ENCODE peak calls at places on chromosomes 13 and 19, in nine cellular contexts. One of them, this sample, is unnamed.

GRCh38 chr13:105406551-105406950 is 1128.9 kb downstream of the EFNB2 start:
- DNase-seq in upper lobe of right lung: no peak
- DNase-seq in testis: no peak
- DNase-seq in IMR-90: no peak
- DNase-seq in left lung: no peak
- DNase-seq in DND-41: no peak
- DNase-seq in suprapubic skin: no peak
- DNase-seq in fibroblast of lung: no peak
- DNase-seq in PC-3: no peak
- DNase-seq in this sample: no peak

GRCh38 chr13:23467048-23467931 is 33.8 kb upstream of the SACS start:
- DNase-seq in fibroblast of lung: no peak
- DNase-seq in IMR-90: peak
- DNase-seq in PC-3: no peak
- DNase-seq in DND-41: no peak
- DNase-seq in left lung: no peak
- DNase-seq in upper lobe of right lung: no peak
- DNase-seq in testis: no peak
- DNase-seq in suprapubic skin: no peak
- DNase-seq in this sample: peak

GRCh38 chr19:36140289-36141038 is 598 bp downstream of the CAPNS1 start:
- DNase-seq in IMR-90: peak
- DNase-seq in fibroblast of lung: peak
- DNase-seq in testis: peak
- DNase-seq in DND-41: peak
- DNase-seq in suprapubic skin: peak
- DNase-seq in PC-3: peak
- DNase-seq in upper lobe of right lung: no peak
- DNase-seq in left lung: peak
- DNase-seq in this sample: peak

GRCh38 chr19:14089662-14090508 is 666 bp downstream of the SAMD1 start:
- DNase-seq in upper lobe of right lung: peak
- DNase-seq in PC-3: peak
- DNase-seq in fibroblast of lung: peak
- DNase-seq in suprapubic skin: no peak
- DNase-seq in DND-41: peak
- DNase-seq in left lung: peak
- DNase-seq in testis: no peak
- DNase-seq in IMR-90: peak
- DNase-seq in this sample: peak

GRCh38 chr13:99663185-99663825 is 162.0 kb downstream of the TM9SF2 start:
- DNase-seq in testis: no peak
- DNase-seq in IMR-90: no peak
- DNase-seq in DND-41: no peak
- DNase-seq in left lung: no peak
- DNase-seq in PC-3: no peak
- DNase-seq in fibroblast of lung: no peak
- DNase-seq in upper lobe of right lung: no peak
- DNase-seq in suprapubic skin: no peak
- DNase-seq in this sample: no peak

GRCh38 chr19:8001995-8002849 is 3.2 kb downstream of the ELAVL1 start:
- DNase-seq in fibroblast of lung: peak
- DNase-seq in IMR-90: peak
- DNase-seq in DND-41: peak
- DNase-seq in left lung: peak
- DNase-seq in upper lobe of right lung: peak
- DNase-seq in PC-3: peak
- DNase-seq in suprapubic skin: peak
- DNase-seq in testis: peak
- DNase-seq in this sample: peak

GRCh38 chr13:39417131-39417530 is 185.9 kb downstream of the LHFPL6 start:
- DNase-seq in suprapubic skin: no peak
- DNase-seq in PC-3: no peak
- DNase-seq in DND-41: no peak
- DNase-seq in IMR-90: no peak
- DNase-seq in fibroblast of lung: no peak
- DNase-seq in left lung: no peak
- DNase-seq in testis: no peak
- DNase-seq in upper lobe of right lung: no peak
- DNase-seq in this sample: peak

GRCh38 chr19:34508540-34508939 is 27.0 kb downstream of the WTIP start:
- DNase-seq in IMR-90: no peak
- DNase-seq in fibroblast of lung: no peak
- DNase-seq in upper lobe of right lung: peak
- DNase-seq in left lung: no peak
- DNase-seq in DND-41: no peak
- DNase-seq in suprapubic skin: no peak
- DNase-seq in PC-3: no peak
- DNase-seq in testis: peak
- DNase-seq in this sample: no peak

GRCh38 chr19:29831041-29831548 is 19.3 kb downstream of the CCNE1 start:
- DNase-seq in suprapubic skin: peak
- DNase-seq in IMR-90: no peak
- DNase-seq in PC-3: peak
- DNase-seq in left lung: no peak
- DNase-seq in testis: no peak
- DNase-seq in DND-41: peak
- DNase-seq in upper lobe of right lung: peak
- DNase-seq in fibroblast of lung: no peak
- DNase-seq in this sample: peak

GRCh38 chr13:113557013-113557412 is 27.5 kb upstream of the TFDP1 start:
- DNase-seq in suprapubic skin: peak
- DNase-seq in upper lobe of right lung: no peak
- DNase-seq in fibroblast of lung: no peak
- DNase-seq in testis: peak
- DNase-seq in DND-41: no peak
- DNase-seq in left lung: peak
- DNase-seq in PC-3: no peak
- DNase-seq in IMR-90: no peak
- DNase-seq in this sample: peak

GRCh38 chr13:80716610-80717081 is 375.7 kb upstream of the SPRY2 start:
- DNase-seq in DND-41: no peak
- DNase-seq in IMR-90: no peak
- DNase-seq in fibroblast of lung: no peak
- DNase-seq in testis: no peak
- DNase-seq in PC-3: no peak
- DNase-seq in left lung: no peak
- DNase-seq in suprapubic skin: no peak
- DNase-seq in upper lobe of right lung: peak
- DNase-seq in this sample: no peak

GRCh38 chr13:106493569-106493968 is 41.9 kb downstream of the EFNB2 start:
- DNase-seq in fibroblast of lung: no peak
- DNase-seq in IMR-90: no peak
- DNase-seq in suprapubic skin: no peak
- DNase-seq in left lung: no peak
- DNase-seq in upper lobe of right lung: no peak
- DNase-seq in PC-3: no peak
- DNase-seq in testis: no peak
- DNase-seq in DND-41: peak
- DNase-seq in this sample: no peak

GRCh38 chr13:72259528-72259927 is 392.5 kb upstream of the DACH1 start:
- DNase-seq in PC-3: no peak
- DNase-seq in DND-41: no peak
- DNase-seq in IMR-90: no peak
- DNase-seq in upper lobe of right lung: no peak
- DNase-seq in fibroblast of lung: no peak
- DNase-seq in suprapubic skin: no peak
- DNase-seq in left lung: no peak
- DNase-seq in testis: no peak
- DNase-seq in this sample: no peak

GRCh38 chr13:72258340-72258981 is 391.5 kb upstream of the DACH1 start:
- DNase-seq in left lung: no peak
- DNase-seq in fibroblast of lung: peak
- DNase-seq in PC-3: no peak
- DNase-seq in upper lobe of right lung: no peak
- DNase-seq in suprapubic skin: no peak
- DNase-seq in IMR-90: no peak
- DNase-seq in testis: peak
- DNase-seq in DND-41: no peak
- DNase-seq in this sample: peak

GRCh38 chr13:72253754-72254153 is 386.8 kb upstream of the DACH1 start:
- DNase-seq in IMR-90: no peak
- DNase-seq in fibroblast of lung: no peak
- DNase-seq in DND-41: no peak
- DNase-seq in PC-3: peak
- DNase-seq in testis: no peak
- DNase-seq in suprapubic skin: no peak
- DNase-seq in upper lobe of right lung: no peak
- DNase-seq in left lung: no peak
- DNase-seq in this sample: no peak

GRCh38 chr13:72261732-72262131 is 394.7 kb upstream of the DACH1 start:
- DNase-seq in DND-41: no peak
- DNase-seq in suprapubic skin: no peak
- DNase-seq in upper lobe of right lung: no peak
- DNase-seq in testis: no peak
- DNase-seq in PC-3: no peak
- DNase-seq in IMR-90: no peak
- DNase-seq in fibroblast of lung: no peak
- DNase-seq in left lung: no peak
- DNase-seq in this sample: no peak

GRCh38 chr13:72255908-72256307 is 388.9 kb upstream of the DACH1 start:
- DNase-seq in DND-41: no peak
- DNase-seq in IMR-90: no peak
- DNase-seq in left lung: no peak
- DNase-seq in fibroblast of lung: peak
- DNase-seq in suprapubic skin: no peak
- DNase-seq in upper lobe of right lung: no peak
- DNase-seq in testis: peak
- DNase-seq in PC-3: peak
- DNase-seq in this sample: peak
- TF ChIP-seq CTCF in DND-41: peak
- TF ChIP-seq CTCF in IMR-90: no peak
- TF ChIP-seq CTCF in left lung: no peak
- TF ChIP-seq CTCF in fibroblast of lung: peak
- TF ChIP-seq CTCF in suprapubic skin: no peak
- TF ChIP-seq CTCF in upper lobe of right lung: peak
- TF ChIP-seq CTCF in testis: no peak
- TF ChIP-seq CTCF in PC-3: peak
- TF ChIP-seq CTCF in this sample: peak

GRCh38 chr19:38736036-38736412 is 8.2 kb downstream of the CAPN12 start:
- DNase-seq in PC-3: peak
- DNase-seq in testis: peak
- DNase-seq in fibroblast of lung: peak
- DNase-seq in left lung: no peak
- DNase-seq in suprapubic skin: no peak
- DNase-seq in upper lobe of right lung: peak
- DNase-seq in DND-41: no peak
- DNase-seq in IMR-90: no peak
- DNase-seq in this sample: peak
- H3K27ac ChIP-seq in PC-3: no peak
- H3K27ac ChIP-seq in testis: no peak
- H3K27ac ChIP-seq in fibroblast of lung: no peak
- H3K27ac ChIP-seq in left lung: peak
- H3K27ac ChIP-seq in suprapubic skin: peak
- H3K27ac ChIP-seq in upper lobe of right lung: no peak
- H3K27ac ChIP-seq in DND-41: no peak
- H3K27ac ChIP-seq in IMR-90: no peak
- H3K27ac ChIP-seq in this sample: no peak

GRCh38 chr19:3707868-3708206 is 347 bp upstream of the TJP3 start:
- DNase-seq in upper lobe of right lung: no peak
- DNase-seq in suprapubic skin: no peak
- DNase-seq in PC-3: no peak
- DNase-seq in testis: no peak
- DNase-seq in IMR-90: no peak
- DNase-seq in DND-41: no peak
- DNase-seq in left lung: no peak
- DNase-seq in fibroblast of lung: no peak
- DNase-seq in this sample: no peak

GRCh38 chr19:3710265-3710812 is 2.2 kb downstream of the TJP3 start:
- DNase-seq in IMR-90: peak
- DNase-seq in upper lobe of right lung: peak
- DNase-seq in PC-3: peak
- DNase-seq in DND-41: no peak
- DNase-seq in fibroblast of lung: peak
- DNase-seq in testis: peak
- DNase-seq in left lung: peak
- DNase-seq in suprapubic skin: no peak
- DNase-seq in this sample: peak

GRCh38 chr19:3712663-3713531 is 4.7 kb downstream of the TJP3 start:
- DNase-seq in fibroblast of lung: no peak
- DNase-seq in suprapubic skin: no peak
- DNase-seq in DND-41: no peak
- DNase-seq in left lung: no peak
- DNase-seq in upper lobe of right lung: peak
- DNase-seq in PC-3: peak
- DNase-seq in testis: no peak
- DNase-seq in IMR-90: no peak
- DNase-seq in this sample: no peak

GRCh38 chr19:3708207-3708931 is at the start of gene TJP3:
- DNase-seq in testis: peak
- DNase-seq in IMR-90: peak
- DNase-seq in fibroblast of lung: peak
- DNase-seq in left lung: peak
- DNase-seq in upper lobe of right lung: peak
- DNase-seq in DND-41: no peak
- DNase-seq in PC-3: peak
- DNase-seq in suprapubic skin: no peak
- DNase-seq in this sample: no peak
- TF ChIP-seq CTCF in testis: no peak
- TF ChIP-seq CTCF in IMR-90: no peak
- TF ChIP-seq CTCF in fibroblast of lung: no peak
- TF ChIP-seq CTCF in left lung: no peak
- TF ChIP-seq CTCF in upper lobe of right lung: no peak
- TF ChIP-seq CTCF in DND-41: no peak
- TF ChIP-seq CTCF in PC-3: peak
- TF ChIP-seq CTCF in suprapubic skin: no peak
- TF ChIP-seq CTCF in this sample: no peak

GRCh38 chr19:39082745-39083598 is 1.2 kb upstream of the ACP7 start:
- DNase-seq in DND-41: no peak
- DNase-seq in PC-3: peak
- DNase-seq in left lung: no peak
- DNase-seq in upper lobe of right lung: no peak
- DNase-seq in testis: no peak
- DNase-seq in IMR-90: no peak
- DNase-seq in suprapubic skin: no peak
- DNase-seq in fibroblast of lung: no peak
- DNase-seq in this sample: no peak
- H3K27ac ChIP-seq in DND-41: no peak
- H3K27ac ChIP-seq in PC-3: peak
- H3K27ac ChIP-seq in left lung: no peak
- H3K27ac ChIP-seq in upper lobe of right lung: no peak
- H3K27ac ChIP-seq in testis: no peak
- H3K27ac ChIP-seq in IMR-90: no peak
- H3K27ac ChIP-seq in suprapubic skin: no peak
- H3K27ac ChIP-seq in fibroblast of lung: no peak
- H3K27ac ChIP-seq in this sample: no peak

DNA sequence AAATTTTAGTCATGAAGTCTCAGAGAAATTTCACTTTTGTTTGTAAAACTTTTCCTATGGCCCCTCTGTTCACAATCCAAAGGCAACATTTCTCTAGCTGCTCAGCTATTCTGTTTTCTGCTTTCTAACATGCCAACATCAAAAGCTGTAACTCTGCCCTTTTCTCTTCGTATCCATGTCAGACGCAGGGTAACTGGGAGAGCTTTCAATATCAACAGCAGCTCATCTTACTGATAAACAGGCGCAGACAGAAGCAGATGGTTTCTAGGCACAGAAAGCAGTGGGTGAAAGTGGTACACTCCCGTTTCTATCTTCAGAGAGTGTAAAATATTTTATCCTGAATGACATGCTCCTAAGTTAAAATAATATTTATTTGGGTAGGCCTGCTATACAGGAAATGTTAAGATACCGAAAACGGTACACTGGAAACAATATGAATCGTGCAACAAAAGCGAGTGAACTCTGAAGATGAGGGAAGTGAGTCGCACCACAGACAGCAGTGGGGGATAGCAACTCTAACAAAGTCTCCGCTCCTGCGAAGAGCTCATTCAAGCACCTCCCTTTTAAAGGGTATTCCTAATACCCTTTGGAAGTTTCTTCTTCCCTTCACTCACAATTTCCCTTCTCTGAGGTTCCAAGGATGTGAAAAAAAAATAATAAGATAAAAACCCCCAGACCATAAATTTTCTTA is 798.3 kb downstream of the GPC5 start:
- DNase-seq in IMR-90: peak
- DNase-seq in suprapubic skin: no peak
- DNase-seq in fibroblast of lung: peak
- DNase-seq in PC-3: no peak
- DNase-seq in left lung: no peak
- DNase-seq in DND-41: no peak
- DNase-seq in upper lobe of right lung: no peak
- DNase-seq in testis: no peak
- DNase-seq in this sample: no peak
- TF ChIP-seq CTCF in IMR-90: no peak
- TF ChIP-seq CTCF in suprapubic skin: no peak
- TF ChIP-seq CTCF in fibroblast of lung: no peak
- TF ChIP-seq CTCF in PC-3: no peak
- TF ChIP-seq CTCF in left lung: no peak
- TF ChIP-seq CTCF in DND-41: no peak
- TF ChIP-seq CTCF in upper lobe of right lung: no peak
- TF ChIP-seq CTCF in testis: no peak
- TF ChIP-seq CTCF in this sample: no peak

This sample was measured in endodermal cell.